ENCODE peak calls at places on chromosomes 16 and 17, in nine cellular contexts. R, F, K, N, C, B, L, A and D are unnamed samples.

GRCh38 chr16:24188143-24188542 is 68.0 kb upstream of the CACNG3 start:
- DNase-seq in R (no peak), N (no peak), F (no peak), A (no peak), C (no peak), L (no peak), K (no peak), B (no peak), D (no peak)

GRCh38 chr17:18246880-18247612 is 11.5 kb downstream of the FLII start:
- DNase-seq in F (no peak), K (no peak), N (peak; percentile 71), R (peak; percentile 90), C (peak; percentile 37), B (peak; percentile 45), L (peak; percentile 66), A (no peak), D (peak; percentile 30)

GRCh38 chr17:66711936-66712335 is 123.0 kb upstream of the CACNG5 start:
- DNase-seq in L (peak; percentile 10), C (no peak), F (no peak), R (peak; percentile 20), N (no peak), B (no peak), K (no peak), A (no peak), D (peak; percentile 69)

GRCh38 chr16:89334988-89335802 is 117.7 kb downstream of the ZNF778 start:
- DNase-seq in C (no peak), A (no peak), N (no peak), F (no peak), R (no peak), K (no peak), B (no peak), L (no peak), D (no peak)

GRCh38 chr17:75113798-75114551 is 4.2 kb downstream of the ARMC7 start:
- DNase-seq in R (peak; percentile 83), C (peak; percentile 95), K (peak; percentile 90), A (peak; percentile 95), N (peak; percentile 94), F (peak; percentile 97), B (peak; percentile 96), L (peak; percentile 93), D (peak; percentile 88)

GRCh38 chr16:65546353-65546791 is 424.5 kb upstream of the CDH11 start:
- DNase-seq in R (no peak), K (no peak), A (no peak), F (no peak), B (peak; percentile 59), L (peak; percentile 15), N (no peak), C (no peak), D (no peak)

GRCh38 chr17:35171834-35172233 is 22.4 kb downstream of the SLC35G3 start:
- DNase-seq in C (peak; percentile 6), B (peak; percentile 41), K (no peak), N (no peak), F (no peak), R (no peak), A (no peak), L (no peak), D (no peak)

GRCh38 chr17:30954046-30954805 is 16.6 kb upstream of the RNF135 start:
- DNase-seq in K (no peak), L (no peak), C (no peak), A (no peak), F (no peak), N (no peak), R (no peak), B (peak; percentile 21), D (no peak)

GRCh38 chr17:35341465-35341992 is 31.9 kb downstream of the SLFN11 start:
- DNase-seq in B (no peak), F (no peak), R (no peak), L (no peak), A (no peak), N (no peak), K (no peak), C (peak; percentile 50), D (no peak)

GRCh38 chr17:71849783-71850768 is 270.7 kb upstream of the SOX9 start:
- DNase-seq in N (no peak), A (no peak), C (no peak), R (no peak), L (no peak), F (no peak), B (no peak), K (no peak), D (no peak)

GRCh38 chr17:63967953-63968352 is 4.8 kb downstream of the SCN4A start:
- DNase-seq in B (no peak), F (no peak), R (no peak), C (no peak), K (no peak), A (no peak), L (no peak), N (no peak), D (no peak)

GRCh38 chr17:39359994-39360393 is 41.4 kb downstream of the FBXL20 start:
- DNase-seq in A (no peak), B (no peak), R (no peak), N (no peak), C (no peak), L (no peak), K (no peak), F (no peak), D (no peak)

GRCh38 chr17:75753514-75754377 is 11.2 kb downstream of the GALK1 start:
- DNase-seq in A (peak; percentile 76), R (peak; percentile 89), C (peak; percentile 70), K (no peak), B (peak; percentile 87), N (peak; percentile 68), L (peak; percentile 82), F (no peak), D (no peak)

GRCh38 chr17:19004601-19005441 is at the start of gene FAM83G:
- DNase-seq in L (peak; percentile 49), A (peak; percentile 91), B (peak; percentile 82), R (peak; percentile 84), C (peak; percentile 89), F (peak; percentile 79), K (peak; percentile 51), N (peak; percentile 81), D (peak; percentile 46)

GRCh38 chr16:2070576-2071453 is 23.0 kb downstream of the TSC2 start:
- DNase-seq in B (no peak), K (no peak), R (no peak), L (no peak), C (no peak), F (no peak), N (no peak), A (no peak), D (no peak)
- H3K36me3 ChIP-seq in B (peaks cover 79% of the 10 kb centered on the region), K (peaks cover 8% of the 10 kb centered on the region), R (peaks cover 54% of the 10 kb centered on the region), L (peaks cover 14% of the 10 kb centered on the region), C (peaks cover 92% of the 10 kb centered on the region), F (peaks cover 49% of the 10 kb centered on the region), N (no peaks in the 10 kb centered on the region), A (peaks cover 26% of the 10 kb centered on the region), D (peaks cover 7% of the 10 kb centered on the region)

GRCh38 chr17:50469005-50469605 is 425 bp upstream of the CHAD start:
- DNase-seq in C (no peak), R (no peak), A (no peak), L (no peak), N (no peak), B (peak; percentile 27), K (no peak), F (no peak), D (no peak)
- H3K36me3 ChIP-seq in C (peaks cover 28% of the 10 kb centered on the region), R (no peaks in the 10 kb centered on the region), A (no peaks in the 10 kb centered on the region), L (peaks cover 12% of the 10 kb centered on the region), N (no peaks in the 10 kb centered on the region), B (peaks cover 55% of the 10 kb centered on the region), K (no peaks in the 10 kb centered on the region), F (no peaks in the 10 kb centered on the region), D (no peaks in the 10 kb centered on the region)

GRCh38 chr16:1363501-1364041 is 11.8 kb downstream of the GNPTG start:
- DNase-seq in B (peak; percentile 63), C (peak; percentile 65), N (no peak), F (no peak), R (peak; percentile 83), L (peak; percentile 72), K (peak; percentile 23), A (peak; percentile 72), D (no peak)

GRCh38 chr16:1366060-1366711 is 14.5 kb downstream of the GNPTG start:
- DNase-seq in K (no peak), R (no peak), C (no peak), L (no peak), F (no peak), N (no peak), B (no peak), A (no peak), D (no peak)

GRCh38 chr16:1361685-1362360 is 10.1 kb downstream of the GNPTG start:
- DNase-seq in K (no peak), R (no peak), C (no peak), A (no peak), B (no peak), N (no peak), L (no peak), F (no peak), D (no peak)

GRCh38 chr16:1364510-1364909 is 12.8 kb downstream of the GNPTG start:
- DNase-seq in B (no peak), R (no peak), C (no peak), N (no peak), K (no peak), L (no peak), A (no peak), F (no peak), D (no peak)

DNA sequence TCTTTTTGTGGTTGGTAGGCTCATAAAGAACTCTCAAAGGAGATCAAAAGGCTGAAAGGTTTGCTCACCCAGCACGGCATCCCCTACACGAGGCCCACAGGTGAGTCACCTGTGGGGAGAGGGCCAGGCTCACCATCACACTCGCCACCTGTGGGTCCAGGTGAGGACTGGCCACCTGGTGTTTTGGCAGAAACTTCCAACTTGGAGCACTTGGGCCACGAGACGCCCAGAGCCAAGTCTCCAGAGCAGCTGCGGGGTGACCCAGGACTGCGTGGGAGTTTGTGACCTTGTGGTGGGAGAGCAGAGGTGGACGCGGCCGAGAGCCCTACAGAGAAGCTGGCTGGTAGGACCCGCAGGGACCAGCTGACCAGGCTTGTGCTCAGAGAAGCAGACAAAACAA is 11.1 kb downstream of the GNPTG start:
- DNase-seq in R (no peak), K (no peak), A (no peak), C (no peak), N (no peak), B (no peak), L (no peak), F (no peak), D (no peak)
- H3K36me3 ChIP-seq in R (peaks cover 75% of the 10 kb centered on the region), K (peaks cover 29% of the 10 kb centered on the region), A (peaks cover 5% of the 10 kb centered on the region), C (peaks cover 85% of the 10 kb centered on the region), N (no peaks in the 10 kb centered on the region), B (peaks cover 75% of the 10 kb centered on the region), L (peaks cover 25% of the 10 kb centered on the region), F (peaks cover 54% of the 10 kb centered on the region), D (peaks cover 11% of the 10 kb centered on the region)

GRCh38 chr17:7944321-7944720 is 12.3 kb downstream of the CNTROB start:
- DNase-seq in L (no peak), R (no peak), F (no peak), N (no peak), A (no peak), K (no peak), C (no peak), B (no peak), D (no peak)

GRCh38 chr17:7940743-7941142 is 8.7 kb downstream of the CNTROB start:
- DNase-seq in A (no peak), K (no peak), L (no peak), B (no peak), C (no peak), R (no peak), N (no peak), F (no peak), D (no peak)

GRCh38 chr17:7946441-7946840 is 14.4 kb downstream of the CNTROB start:
- DNase-seq in L (no peak), A (no peak), B (no peak), K (no peak), C (no peak), R (no peak), F (no peak), N (no peak), D (no peak)

GRCh38 chr17:7945651-7946050 is 13.6 kb downstream of the CNTROB start:
- DNase-seq in F (no peak), K (no peak), L (no peak), B (no peak), C (no peak), N (no peak), A (no peak), R (no peak), D (no peak)

GRCh38 chr17:7943291-7943690 is 11.3 kb downstream of the CNTROB start:
- DNase-seq in K (no peak), C (no peak), B (no peak), L (no peak), A (no peak), N (no peak), F (no peak), R (no peak), D (no peak)
- H3K36me3 ChIP-seq in K (peaks cover 56% of the 10 kb centered on the region), C (peaks cover 81% of the 10 kb centered on the region), B (peaks cover 76% of the 10 kb centered on the region), L (peaks cover 55% of the 10 kb centered on the region), A (peaks cover 34% of the 10 kb centered on the region), N (no peaks in the 10 kb centered on the region), F (peaks cover 82% of the 10 kb centered on the region), R (peaks cover 68% of the 10 kb centered on the region), D (peaks cover 6% of the 10 kb centered on the region)